ENCODE peak calls at places on chromosomes 7 and 10, in ten cellular contexts. One of them, this sample, is unnamed.

GRCh38 chr7:48298779-48299178 is 127.5 kb downstream of the ABCA13 start:
- DNase-seq in omental fat pad: no peak
- DNase-seq in neural progenitor cell: no peak
- DNase-seq in progenitor cell of endocrine pancreas: no peak
- DNase-seq in AG09319: no peak
- DNase-seq in CD14-positive monocyte: no peak
- DNase-seq in upper lobe of left lung: no peak
- DNase-seq in CD8-positive, alpha-beta T cell: no peak
- DNase-seq in GM10248: peak
- DNase-seq in SK-N-SH: no peak
- DNase-seq in this sample: no peak

GRCh38 chr10:91924212-91925021 is 847 bp downstream of the BTAF1 start:
- DNase-seq in omental fat pad: no peak
- DNase-seq in neural progenitor cell: no peak
- DNase-seq in progenitor cell of endocrine pancreas: no peak
- DNase-seq in AG09319: no peak
- DNase-seq in CD14-positive monocyte: no peak
- DNase-seq in upper lobe of left lung: no peak
- DNase-seq in CD8-positive, alpha-beta T cell: no peak
- DNase-seq in GM10248: peak
- DNase-seq in SK-N-SH: no peak
- DNase-seq in this sample: no peak

GRCh38 chr10:42645103-42645502 is 6.7 kb upstream of the ZNF33B start:
- DNase-seq in omental fat pad: no peak
- DNase-seq in neural progenitor cell: no peak
- DNase-seq in progenitor cell of endocrine pancreas: no peak
- DNase-seq in AG09319: no peak
- DNase-seq in CD14-positive monocyte: no peak
- DNase-seq in upper lobe of left lung: no peak
- DNase-seq in CD8-positive, alpha-beta T cell: no peak
- DNase-seq in GM10248: no peak
- DNase-seq in SK-N-SH: no peak
- DNase-seq in this sample: no peak

GRCh38 chr7:91468231-91468630 is 204.0 kb downstream of the FZD1 start:
- DNase-seq in omental fat pad: no peak
- DNase-seq in neural progenitor cell: no peak
- DNase-seq in progenitor cell of endocrine pancreas: no peak
- DNase-seq in AG09319: no peak
- DNase-seq in CD14-positive monocyte: no peak
- DNase-seq in upper lobe of left lung: no peak
- DNase-seq in CD8-positive, alpha-beta T cell: no peak
- DNase-seq in GM10248: no peak
- DNase-seq in SK-N-SH: no peak
- DNase-seq in this sample: no peak

GRCh38 chr7:30909431-30909830 is 2.2 kb upstream of the AQP1 start:
- DNase-seq in omental fat pad: no peak
- DNase-seq in neural progenitor cell: no peak
- DNase-seq in progenitor cell of endocrine pancreas: no peak
- DNase-seq in AG09319: no peak
- DNase-seq in CD14-positive monocyte: no peak
- DNase-seq in upper lobe of left lung: peak
- DNase-seq in CD8-positive, alpha-beta T cell: no peak
- DNase-seq in GM10248: no peak
- DNase-seq in SK-N-SH: no peak
- DNase-seq in this sample: no peak

GRCh38 chr7:69088185-69088584 is 510.1 kb upstream of the AUTS2 start:
- DNase-seq in omental fat pad: no peak
- DNase-seq in neural progenitor cell: no peak
- DNase-seq in progenitor cell of endocrine pancreas: no peak
- DNase-seq in AG09319: no peak
- DNase-seq in CD14-positive monocyte: no peak
- DNase-seq in upper lobe of left lung: no peak
- DNase-seq in CD8-positive, alpha-beta T cell: no peak
- DNase-seq in GM10248: no peak
- DNase-seq in SK-N-SH: no peak
- DNase-seq in this sample: no peak

GRCh38 chr10:109866168-109866994 is 56.9 kb downstream of the XPNPEP1 start:
- DNase-seq in omental fat pad: no peak
- DNase-seq in neural progenitor cell: peak
- DNase-seq in progenitor cell of endocrine pancreas: no peak
- DNase-seq in AG09319: no peak
- DNase-seq in CD14-positive monocyte: no peak
- DNase-seq in upper lobe of left lung: no peak
- DNase-seq in CD8-positive, alpha-beta T cell: no peak
- DNase-seq in GM10248: no peak
- DNase-seq in SK-N-SH: peak
- DNase-seq in this sample: no peak

GRCh38 chr10:2733278-2733963 is 333.9 kb upstream of the PFKP start:
- DNase-seq in omental fat pad: no peak
- DNase-seq in neural progenitor cell: no peak
- DNase-seq in progenitor cell of endocrine pancreas: no peak
- DNase-seq in AG09319: no peak
- DNase-seq in CD14-positive monocyte: no peak
- DNase-seq in upper lobe of left lung: peak
- DNase-seq in CD8-positive, alpha-beta T cell: no peak
- DNase-seq in GM10248: no peak
- DNase-seq in SK-N-SH: no peak
- DNase-seq in this sample: no peak

GRCh38 chr10:85429126-85429525 is 937.5 kb downstream of the GRID1 start:
- DNase-seq in omental fat pad: no peak
- DNase-seq in neural progenitor cell: no peak
- DNase-seq in progenitor cell of endocrine pancreas: no peak
- DNase-seq in AG09319: no peak
- DNase-seq in CD14-positive monocyte: no peak
- DNase-seq in upper lobe of left lung: no peak
- DNase-seq in CD8-positive, alpha-beta T cell: no peak
- DNase-seq in GM10248: no peak
- DNase-seq in SK-N-SH: no peak
- DNase-seq in this sample: no peak

GRCh38 chr7:58316-58715 is 134.1 kb upstream of the FAM20C start:
- DNase-seq in omental fat pad: no peak
- DNase-seq in neural progenitor cell: no peak
- DNase-seq in progenitor cell of endocrine pancreas: no peak
- DNase-seq in AG09319: no peak
- DNase-seq in CD14-positive monocyte: no peak
- DNase-seq in upper lobe of left lung: no peak
- DNase-seq in CD8-positive, alpha-beta T cell: no peak
- DNase-seq in GM10248: no peak
- DNase-seq in SK-N-SH: no peak
- DNase-seq in this sample: peak

GRCh38 chr7:31106303-31107105 is 54.4 kb downstream of the ADCYAP1R1 start:
- DNase-seq in omental fat pad: no peak
- DNase-seq in neural progenitor cell: no peak
- DNase-seq in progenitor cell of endocrine pancreas: no peak
- DNase-seq in AG09319: no peak
- DNase-seq in CD14-positive monocyte: no peak
- DNase-seq in upper lobe of left lung: peak
- DNase-seq in CD8-positive, alpha-beta T cell: no peak
- DNase-seq in GM10248: no peak
- DNase-seq in SK-N-SH: no peak
- DNase-seq in this sample: peak

DNA sequence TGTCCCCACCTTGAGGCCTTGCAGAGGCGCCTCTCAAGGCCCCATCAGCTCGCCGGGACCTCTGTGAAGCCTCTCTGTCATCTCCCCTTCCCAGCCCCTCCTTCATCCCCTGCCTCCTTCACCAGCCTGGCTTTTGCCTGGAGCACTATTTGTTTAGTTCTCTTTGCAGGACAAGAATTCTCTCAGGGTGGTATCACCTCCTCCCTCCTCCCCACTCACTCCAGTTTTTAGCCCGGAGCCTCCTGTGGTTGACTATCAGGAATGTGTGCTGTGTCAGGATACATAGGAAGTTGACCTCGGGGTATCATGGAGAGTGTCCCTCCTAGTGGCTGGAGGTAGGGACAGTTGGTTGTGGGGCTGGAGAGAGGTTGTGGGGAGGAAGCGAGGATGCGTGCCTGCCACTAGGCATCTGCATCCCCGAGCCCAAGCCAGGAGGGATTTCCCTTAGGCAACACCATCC is 89.8 kb upstream of the ANLN start:
- DNase-seq in omental fat pad: no peak
- DNase-seq in neural progenitor cell: no peak
- DNase-seq in progenitor cell of endocrine pancreas: no peak
- DNase-seq in AG09319: no peak
- DNase-seq in CD14-positive monocyte: no peak
- DNase-seq in upper lobe of left lung: no peak
- DNase-seq in CD8-positive, alpha-beta T cell: no peak
- DNase-seq in GM10248: no peak
- DNase-seq in SK-N-SH: no peak
- DNase-seq in this sample: no peak
- TF ChIP-seq CTCF in omental fat pad: no peak
- TF ChIP-seq CTCF in neural progenitor cell: no peak
- TF ChIP-seq CTCF in progenitor cell of endocrine pancreas: no peak
- TF ChIP-seq CTCF in AG09319: no peak
- TF ChIP-seq CTCF in CD14-positive monocyte: no peak
- TF ChIP-seq CTCF in upper lobe of left lung: no peak
- TF ChIP-seq CTCF in CD8-positive, alpha-beta T cell: no peak
- TF ChIP-seq CTCF in GM10248: no peak
- TF ChIP-seq CTCF in SK-N-SH: no peak
- TF ChIP-seq CTCF in this sample: no peak

GRCh38 chr10:125979976-125980375 is 83.6 kb downstream of the FANK1 start:
- DNase-seq in omental fat pad: no peak
- DNase-seq in neural progenitor cell: no peak
- DNase-seq in progenitor cell of endocrine pancreas: no peak
- DNase-seq in AG09319: no peak
- DNase-seq in CD14-positive monocyte: no peak
- DNase-seq in upper lobe of left lung: no peak
- DNase-seq in CD8-positive, alpha-beta T cell: no peak
- DNase-seq in GM10248: no peak
- DNase-seq in SK-N-SH: no peak
- DNase-seq in this sample: no peak

GRCh38 chr10:125982256-125982948 is 86.0 kb downstream of the FANK1 start:
- DNase-seq in omental fat pad: no peak
- DNase-seq in neural progenitor cell: peak
- DNase-seq in progenitor cell of endocrine pancreas: no peak
- DNase-seq in AG09319: peak
- DNase-seq in CD14-positive monocyte: no peak
- DNase-seq in upper lobe of left lung: no peak
- DNase-seq in CD8-positive, alpha-beta T cell: no peak
- DNase-seq in GM10248: peak
- DNase-seq in SK-N-SH: peak
- DNase-seq in this sample: no peak

GRCh38 chr10:125980521-125980920 is 84.2 kb downstream of the FANK1 start:
- DNase-seq in omental fat pad: no peak
- DNase-seq in neural progenitor cell: no peak
- DNase-seq in progenitor cell of endocrine pancreas: no peak
- DNase-seq in AG09319: no peak
- DNase-seq in CD14-positive monocyte: no peak
- DNase-seq in upper lobe of left lung: no peak
- DNase-seq in CD8-positive, alpha-beta T cell: no peak
- DNase-seq in GM10248: no peak
- DNase-seq in SK-N-SH: no peak
- DNase-seq in this sample: no peak

GRCh38 chr10:125983161-125983560 is 86.8 kb downstream of the FANK1 start:
- DNase-seq in omental fat pad: no peak
- DNase-seq in neural progenitor cell: peak
- DNase-seq in progenitor cell of endocrine pancreas: no peak
- DNase-seq in AG09319: no peak
- DNase-seq in CD14-positive monocyte: no peak
- DNase-seq in upper lobe of left lung: no peak
- DNase-seq in CD8-positive, alpha-beta T cell: no peak
- DNase-seq in GM10248: no peak
- DNase-seq in SK-N-SH: no peak
- DNase-seq in this sample: no peak

GRCh38 chr10:125977206-125977605 is 80.8 kb downstream of the FANK1 start:
- DNase-seq in omental fat pad: no peak
- DNase-seq in neural progenitor cell: peak
- DNase-seq in progenitor cell of endocrine pancreas: no peak
- DNase-seq in AG09319: no peak
- DNase-seq in CD14-positive monocyte: no peak
- DNase-seq in upper lobe of left lung: no peak
- DNase-seq in CD8-positive, alpha-beta T cell: no peak
- DNase-seq in GM10248: no peak
- DNase-seq in SK-N-SH: no peak
- DNase-seq in this sample: no peak
- TF ChIP-seq CTCF in omental fat pad: no peak
- TF ChIP-seq CTCF in neural progenitor cell: peak
- TF ChIP-seq CTCF in progenitor cell of endocrine pancreas: peak
- TF ChIP-seq CTCF in AG09319: no peak
- TF ChIP-seq CTCF in CD14-positive monocyte: no peak
- TF ChIP-seq CTCF in upper lobe of left lung: no peak
- TF ChIP-seq CTCF in CD8-positive, alpha-beta T cell: no peak
- TF ChIP-seq CTCF in GM10248: peak
- TF ChIP-seq CTCF in SK-N-SH: no peak
- TF ChIP-seq CTCF in this sample: no peak

GRCh38 chr10:44043646-44044368 is 341.1 kb downstream of the CXCL12 start:
- DNase-seq in omental fat pad: no peak
- DNase-seq in neural progenitor cell: no peak
- DNase-seq in progenitor cell of endocrine pancreas: no peak
- DNase-seq in AG09319: no peak
- DNase-seq in CD14-positive monocyte: no peak
- DNase-seq in upper lobe of left lung: peak
- DNase-seq in CD8-positive, alpha-beta T cell: no peak
- DNase-seq in GM10248: no peak
- DNase-seq in SK-N-SH: no peak
- DNase-seq in this sample: no peak

GRCh38 chr10:44042926-44043602 is 341.8 kb downstream of the CXCL12 start:
- DNase-seq in omental fat pad: no peak
- DNase-seq in neural progenitor cell: no peak
- DNase-seq in progenitor cell of endocrine pancreas: no peak
- DNase-seq in AG09319: no peak
- DNase-seq in CD14-positive monocyte: no peak
- DNase-seq in upper lobe of left lung: no peak
- DNase-seq in CD8-positive, alpha-beta T cell: no peak
- DNase-seq in GM10248: no peak
- DNase-seq in SK-N-SH: no peak
- DNase-seq in this sample: no peak

GRCh38 chr10:44046605-44047004 is 338.3 kb downstream of the CXCL12 start:
- DNase-seq in omental fat pad: no peak
- DNase-seq in neural progenitor cell: peak
- DNase-seq in progenitor cell of endocrine pancreas: no peak
- DNase-seq in AG09319: no peak
- DNase-seq in CD14-positive monocyte: no peak
- DNase-seq in upper lobe of left lung: no peak
- DNase-seq in CD8-positive, alpha-beta T cell: no peak
- DNase-seq in GM10248: no peak
- DNase-seq in SK-N-SH: no peak
- DNase-seq in this sample: no peak

GRCh38 chr10:44045020-44045419 is 339.9 kb downstream of the CXCL12 start:
- DNase-seq in omental fat pad: no peak
- DNase-seq in neural progenitor cell: no peak
- DNase-seq in progenitor cell of endocrine pancreas: no peak
- DNase-seq in AG09319: no peak
- DNase-seq in CD14-positive monocyte: no peak
- DNase-seq in upper lobe of left lung: no peak
- DNase-seq in CD8-positive, alpha-beta T cell: no peak
- DNase-seq in GM10248: no peak
- DNase-seq in SK-N-SH: peak
- DNase-seq in this sample: no peak

GRCh38 chr10:44044549-44044948 is 340.3 kb downstream of the CXCL12 start:
- DNase-seq in omental fat pad: no peak
- DNase-seq in neural progenitor cell: no peak
- DNase-seq in progenitor cell of endocrine pancreas: no peak
- DNase-seq in AG09319: no peak
- DNase-seq in CD14-positive monocyte: no peak
- DNase-seq in upper lobe of left lung: peak
- DNase-seq in CD8-positive, alpha-beta T cell: no peak
- DNase-seq in GM10248: no peak
- DNase-seq in SK-N-SH: peak
- DNase-seq in this sample: no peak
- TF ChIP-seq CTCF in omental fat pad: no peak
- TF ChIP-seq CTCF in neural progenitor cell: peak
- TF ChIP-seq CTCF in progenitor cell of endocrine pancreas: no peak
- TF ChIP-seq CTCF in AG09319: peak
- TF ChIP-seq CTCF in CD14-positive monocyte: no peak
- TF ChIP-seq CTCF in upper lobe of left lung: no peak
- TF ChIP-seq CTCF in CD8-positive, alpha-beta T cell: no peak
- TF ChIP-seq CTCF in GM10248: no peak
- TF ChIP-seq CTCF in SK-N-SH: no peak
- TF ChIP-seq CTCF in this sample: no peak

GRCh38 chr7:106978425-106979386 is 65.8 kb upstream of the PRKAR2B start:
- DNase-seq in omental fat pad: no peak
- DNase-seq in neural progenitor cell: no peak
- DNase-seq in progenitor cell of endocrine pancreas: no peak
- DNase-seq in AG09319: no peak
- DNase-seq in CD14-positive monocyte: no peak
- DNase-seq in upper lobe of left lung: no peak
- DNase-seq in CD8-positive, alpha-beta T cell: no peak
- DNase-seq in GM10248: no peak
- DNase-seq in SK-N-SH: peak
- DNase-seq in this sample: no peak
- TF ChIP-seq CTCF in omental fat pad: no peak
- TF ChIP-seq CTCF in neural progenitor cell: peak
- TF ChIP-seq CTCF in progenitor cell of endocrine pancreas: peak
- TF ChIP-seq CTCF in AG09319: no peak
- TF ChIP-seq CTCF in CD14-positive monocyte: no peak
- TF ChIP-seq CTCF in upper lobe of left lung: no peak
- TF ChIP-seq CTCF in CD8-positive, alpha-beta T cell: no peak
- TF ChIP-seq CTCF in GM10248: no peak
- TF ChIP-seq CTCF in SK-N-SH: peak
- TF ChIP-seq CTCF in this sample: peak